ENCODE peak calls at places on chromosomes 3 and 15, in seven cellular contexts. K is GM23338, L is sigmoid colon, U is K562, N is GM12892, M is HCT116, T is Panc1. P is an unnamed sample.

GRCh38 chr3:14147617-14148016 is 22.8 kb downstream of the TMEM43 start:
- DNase-seq in K (peak), L (no peak), U (no peak), N (no peak), M (no peak), T (no peak), P (peak)

GRCh38 chr3:49616491-49616941 is 57.6 kb upstream of the APEH start:
- DNase-seq in K (peak), L (no peak), U (no peak), N (no peak), M (no peak), T (no peak), P (no peak)

GRCh38 chr3:29618395-29619291 is 337.8 kb downstream of the RBMS3 start:
- DNase-seq in K (no peak), L (no peak), U (no peak), N (no peak), M (no peak), T (no peak), P (no peak)

GRCh38 chr15:75902129-75902557 is 1.5 kb upstream of the FBXO22 start:
- DNase-seq in K (peak), L (no peak), U (no peak), N (no peak), M (no peak), T (no peak), P (no peak)

GRCh38 chr3:139202226-139202958 is 141.4 kb upstream of the MRPS22 start:
- DNase-seq in K (peak), L (no peak), U (peak), N (no peak), M (peak), T (peak), P (no peak)

GRCh38 chr15:89150762-89151305 is 62.6 kb downstream of the ABHD2 start:
- DNase-seq in K (no peak), L (peak), U (no peak), N (no peak), M (no peak), T (no peak), P (no peak)

GRCh38 chr15:77526582-77527163 is 106.0 kb downstream of the HMG20A start:
- DNase-seq in K (no peak), L (peak), U (no peak), N (no peak), M (no peak), T (no peak), P (peak)

GRCh38 chr3:195075941-195076875 is 194.8 kb downstream of the XXYLT1 start:
- DNase-seq in K (no peak), L (peak), U (no peak), N (no peak), M (no peak), T (no peak), P (peak)

GRCh38 chr3:15287565-15288330 is 44.6 kb downstream of the SH3BP5 start:
- DNase-seq in K (no peak), L (peak), U (no peak), N (no peak), M (no peak), T (no peak), P (no peak)

GRCh38 chr3:178083906-178084823 is 452.1 kb upstream of the KCNMB2 start:
- DNase-seq in K (peak), L (no peak), U (peak), N (no peak), M (peak), T (no peak), P (no peak)

GRCh38 chr3:44355634-44356033 is 17.1 kb downstream of the TCAIM start:
- DNase-seq in K (no peak), L (no peak), U (peak), N (no peak), M (no peak), T (no peak), P (no peak)

GRCh38 chr15:83462026-83462425 is 14.9 kb downstream of the SH3GL3 start:
- DNase-seq in K (no peak), L (no peak), U (no peak), N (no peak), M (no peak), T (no peak), P (no peak)

GRCh38 chr15:66698318-66698961 is 3.6 kb upstream of the SMAD6 start:
- DNase-seq in K (peak), L (peak), U (peak), N (no peak), M (peak), T (no peak), P (no peak)

GRCh38 chr3:142275856-142276255 is 50.5 kb upstream of the GK5 start:
- DNase-seq in K (no peak), L (no peak), U (no peak), N (no peak), M (no peak), T (no peak), P (no peak)

GRCh38 chr3:110419571-110419970 is 652.0 kb upstream of the NECTIN3 start:
- DNase-seq in K (no peak), L (no peak), U (no peak), N (no peak), M (no peak), T (no peak), P (no peak)

GRCh38 chr3:111923095-111923771 is 55.6 kb upstream of the ABHD10 start:
- DNase-seq in K (no peak), L (no peak), U (no peak), N (no peak), M (peak), T (no peak), P (no peak)

GRCh38 chr3:182713743-182714517 is 79.4 kb upstream of the ATP11B start:
- DNase-seq in K (peak), L (no peak), U (no peak), N (no peak), M (peak), T (peak), P (no peak)

GRCh38 chr3:71062037-71062919 is 521.2 kb downstream of the FOXP1 start:
- DNase-seq in K (no peak), L (no peak), U (no peak), N (no peak), M (no peak), T (no peak), P (no peak)

GRCh38 chr3:86845731-86846130 is 145.2 kb downstream of the VGLL3 start:
- DNase-seq in K (no peak), L (no peak), U (no peak), N (no peak), M (no peak), T (no peak), P (no peak)

GRCh38 chr15:60374628-60375081 is 23.1 kb downstream of the ANXA2 start:
- DNase-seq in K (peak), L (peak), U (no peak), N (no peak), M (peak), T (peak), P (no peak)

GRCh38 chr3:25428003-25428861 is at the start of gene RARB:
- DNase-seq in K (peak), L (peak), U (peak), N (no peak), M (no peak), T (no peak), P (no peak)

GRCh38 chr3:177776656-177777055 is 579.4 kb upstream of the TBL1XR1 start:
- DNase-seq in K (peak), L (no peak), U (no peak), N (no peak), M (no peak), T (no peak), P (no peak)

GRCh38 chr15:20340331-20340811 is 201.2 kb downstream of the GOLGA6L6 start:
- DNase-seq in K (no peak), L (peak), U (peak), N (no peak), M (no peak), T (no peak), P (peak)

GRCh38 chr15:66838671-66839239 is 136.7 kb downstream of the SMAD6 start:
- DNase-seq in K (peak), L (no peak), U (peak), N (no peak), M (peak), T (no peak), P (no peak)

GRCh38 chr3:73552700-73553099 is 72.0 kb downstream of the PDZRN3 start:
- DNase-seq in K (no peak), L (no peak), U (no peak), N (no peak), M (no peak), T (no peak), P (no peak)

GRCh38 chr15:52408823-52409222 is 113.2 kb upstream of the MYO5C start:
- DNase-seq in K (no peak), L (no peak), U (no peak), N (no peak), M (no peak), T (no peak), P (no peak)
- TF ChIP-seq POLR2AphosphoS5 in K (no peak), L (no peak), U (no peak), N (no peak), M (no peak), T (no peak), P (no peak)

GRCh38 chr15:33730815-33731214 is 237.5 kb upstream of the CHRM5 start:
- DNase-seq in K (no peak), L (no peak), U (no peak), N (no peak), M (no peak), T (no peak), P (no peak)
- TF ChIP-seq POLR2AphosphoS5 in K (no peak), L (no peak), U (no peak), N (no peak), M (no peak), T (no peak), P (no peak)

DNA sequence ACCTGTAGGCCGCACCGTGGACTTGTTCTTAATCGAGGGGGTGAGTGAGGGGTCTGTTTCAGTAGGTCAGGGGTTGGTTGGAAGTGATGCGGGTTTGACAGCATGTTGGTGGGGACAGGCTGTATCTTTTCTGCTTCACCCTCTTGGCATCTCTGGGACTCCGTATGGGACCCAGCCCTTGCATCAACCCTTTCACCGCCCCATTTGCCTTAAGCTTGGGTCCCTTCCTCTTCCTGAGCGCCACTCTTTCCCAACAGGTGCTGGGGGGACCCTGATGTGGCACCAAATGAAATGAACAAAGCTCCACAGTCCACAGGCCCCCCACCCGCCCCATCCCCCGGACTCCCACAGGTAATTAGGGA is 1.1 kb downstream of the EIF4G1 start:
- DNase-seq in K (no peak), L (no peak), U (peak), N (no peak), M (no peak), T (no peak), P (no peak)
- TF ChIP-seq POLR2AphosphoS5 in K (no peak), L (no peak), U (no peak), N (no peak), M (no peak), T (no peak), P (no peak)

GRCh38 chr15:27042646-27043045 is 71.7 kb downstream of the GABRG3 start:
- DNase-seq in K (no peak), L (no peak), U (no peak), N (no peak), M (no peak), T (no peak), P (no peak)

GRCh38 chr15:27045796-27046195 is 74.8 kb downstream of the GABRG3 start:
- DNase-seq in K (peak), L (no peak), U (no peak), N (no peak), M (no peak), T (no peak), P (no peak)

GRCh38 chr15:27042230-27042629 is 71.2 kb downstream of the GABRG3 start:
- DNase-seq in K (no peak), L (no peak), U (no peak), N (no peak), M (no peak), T (no peak), P (no peak)

GRCh38 chr15:27046891-27047290 is 75.9 kb downstream of the GABRG3 start:
- DNase-seq in K (no peak), L (no peak), U (no peak), N (no peak), M (no peak), T (no peak), P (no peak)

GRCh38 chr15:27043770-27044169 is 72.8 kb downstream of the GABRG3 start:
- DNase-seq in K (no peak), L (no peak), U (no peak), N (no peak), M (no peak), T (no peak), P (no peak)
- TF ChIP-seq POLR2AphosphoS5 in K (no peak), L (no peak), U (no peak), N (no peak), M (no peak), T (no peak), P (peak)

DNA sequence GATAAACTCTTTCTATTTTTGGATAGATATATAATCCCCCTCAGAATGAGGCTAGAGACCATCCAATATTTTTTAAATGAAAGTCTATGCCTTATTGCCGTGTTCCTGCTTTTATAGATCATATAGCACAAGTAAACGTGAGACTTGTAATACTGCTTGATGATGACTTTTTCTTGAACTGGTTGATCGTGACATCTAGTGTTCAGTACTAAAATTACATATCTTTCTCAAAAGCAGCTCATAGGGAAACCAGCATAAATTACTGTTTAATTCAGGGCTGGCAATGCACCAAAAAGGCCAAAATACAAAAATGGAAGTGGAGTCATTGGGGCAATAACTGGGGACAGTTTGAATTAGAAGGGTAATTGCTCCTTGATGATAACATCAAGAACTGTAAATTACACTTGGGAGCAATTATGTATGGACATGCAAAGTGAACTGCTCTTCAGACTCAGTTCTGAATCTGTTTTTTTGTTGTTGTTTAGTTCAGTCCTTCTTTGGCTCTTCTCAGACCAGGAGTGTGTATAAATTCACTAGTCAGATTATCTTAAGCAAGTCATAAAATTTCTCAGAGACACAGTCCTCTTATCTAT is 325.3 kb downstream of the THSD4 start:
- DNase-seq in K (peak), L (no peak), U (no peak), N (no peak), M (peak), T (peak), P (no peak)
- TF ChIP-seq POLR2AphosphoS5 in K (no peak), L (no peak), U (no peak), N (no peak), M (no peak), T (no peak), P (no peak)

DNA sequence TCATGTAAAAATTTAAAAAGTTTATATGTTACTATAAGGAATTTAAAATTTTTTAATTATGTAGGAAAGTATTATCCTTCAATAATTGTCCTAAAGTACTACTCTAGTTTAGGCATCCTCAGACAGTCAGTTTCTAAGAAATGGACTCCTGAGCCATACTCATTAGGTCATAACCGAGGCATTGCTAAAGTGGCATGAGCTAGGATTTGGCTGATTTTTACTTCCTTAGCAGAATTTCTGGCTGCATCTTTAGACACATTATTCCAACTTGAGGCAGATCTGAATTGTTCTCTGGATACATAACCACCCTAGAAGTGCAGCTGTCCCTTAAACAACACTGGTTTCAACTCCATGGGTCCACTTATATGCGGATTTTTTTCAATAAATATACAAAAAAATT is 38.3 kb downstream of the IFT57 start:
- DNase-seq in K (no peak), L (no peak), U (no peak), N (no peak), M (no peak), T (no peak), P (no peak)
- TF ChIP-seq POLR2AphosphoS5 in K (no peak), L (no peak), U (no peak), N (no peak), M (no peak), T (no peak), P (no peak)

GRCh38 chr15:47334805-47335204 is 382.5 kb upstream of the SEMA6D start:
- DNase-seq in K (no peak), L (no peak), U (no peak), N (no peak), M (no peak), T (no peak), P (no peak)
- TF ChIP-seq POLR2AphosphoS5 in K (no peak), L (no peak), U (no peak), N (no peak), M (no peak), T (no peak), P (no peak)

GRCh38 chr3:52492059-52492458 is 3.1 kb upstream of the STAB1 start:
- DNase-seq in K (no peak), L (no peak), U (no peak), N (no peak), M (no peak), T (no peak), P (no peak)

GRCh38 chr3:52490035-52490937 is 4.9 kb upstream of the STAB1 start:
- DNase-seq in K (no peak), L (no peak), U (no peak), N (no peak), M (no peak), T (no peak), P (no peak)

GRCh38 chr3:52489453-52489852 is 5.7 kb upstream of the STAB1 start:
- DNase-seq in K (no peak), L (no peak), U (no peak), N (no peak), M (no peak), T (no peak), P (no peak)

GRCh38 chr3:52488746-52489145 is 6.4 kb upstream of the STAB1 start:
- DNase-seq in K (no peak), L (no peak), U (no peak), N (no peak), M (no peak), T (no peak), P (peak)

GRCh38 chr3:52490938-52491526 is 4.1 kb upstream of the STAB1 start:
- DNase-seq in K (no peak), L (no peak), U (no peak), N (no peak), M (no peak), T (no peak), P (peak)
- TF ChIP-seq POLR2AphosphoS5 in K (no peak), L (peak), U (no peak), N (no peak), M (no peak), T (no peak), P (peak)

DNA sequence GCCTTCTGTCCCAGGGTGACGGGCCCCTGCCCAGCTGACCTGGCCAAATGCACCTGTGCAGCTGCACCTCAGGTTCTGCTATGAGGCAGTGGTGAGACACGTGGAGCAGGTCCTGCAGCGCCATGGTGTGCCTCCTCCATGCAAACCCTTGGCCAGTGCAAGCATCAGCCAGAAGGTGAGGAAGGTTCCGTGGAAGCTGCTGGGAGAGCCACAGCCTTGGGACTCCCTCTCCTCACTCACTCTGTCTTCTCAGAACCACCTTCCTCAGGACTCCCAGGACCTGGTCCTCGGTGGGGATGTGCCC is 31.6 kb downstream of the PTPN23 start:
- DNase-seq in K (no peak), L (no peak), U (no peak), N (no peak), M (no peak), T (no peak), P (no peak)
- TF ChIP-seq POLR2AphosphoS5 in K (peak), L (no peak), U (no peak), N (no peak), M (no peak), T (no peak), P (peak)

P was measured in spleen.